ENCODE peak calls at places on chromosomes 4 and X, in seven cellular contexts. M is mammary epithelial cell, L is IMR-90, W is H9, Y is HepG2, J is GM23338, Q is endothelial cell of umbilical vein. Z is an unnamed sample.

GRCh38 chr4:88522702-88523324 is 763 bp downstream of the PYURF start:
- DNase-seq in M (peak; percentile 52), L (peak; percentile 33), W (no peak), Y (peak; percentile 9), J (peak; percentile 41), Q (peak; percentile 54), Z (peak; percentile 65)

GRCh38 chr4:121740796-121741409 is 24.1 kb downstream of the SMIM43 start:
- DNase-seq in M (no peak), L (no peak), W (peak; percentile 63), Y (no peak), J (peak; percentile 67), Q (no peak), Z (no peak)

GRCh38 chr4:79164961-79165610 is 160.8 kb downstream of the NAA11 start:
- DNase-seq in M (no peak), L (no peak), W (no peak), Y (no peak), J (no peak), Q (no peak), Z (no peak)

GRCh38 chr4:5999830-6000365 is 18.3 kb downstream of the C4orf50 start:
- DNase-seq in M (no peak), L (no peak), W (no peak), Y (no peak), J (no peak), Q (no peak), Z (no peak)

GRCh38 chr4:180669637-180670036 is 1573.6 kb upstream of the TENM3 start:
- DNase-seq in M (peak; percentile 8), L (peak; percentile 44), W (no peak), Y (no peak), J (no peak), Q (no peak), Z (peak; percentile 12)

GRCh38 chr4:2340272-2341061 is 78.0 kb downstream of the ZFYVE28 start:
- DNase-seq in M (no peak), L (no peak), W (peak; percentile 27), Y (no peak), J (no peak), Q (no peak), Z (no peak)

GRCh38 chrX:69501433-69501832 is 2.7 kb upstream of the NALF2 start:
- DNase-seq in M (no peak), L (no peak), W (peak; percentile 73), Y (peak; percentile 52), J (peak; percentile 76), Q (no peak), Z (no peak)

GRCh38 chr4:16896871-16897270 is 1.6 kb downstream of the LDB2 start:
- DNase-seq in M (no peak), L (peak; percentile 86), W (no peak), Y (no peak), J (peak; percentile 22), Q (peak; percentile 85), Z (peak; percentile 11)

GRCh38 chrX:38986586-38986985 is 185.3 kb downstream of the MID1IP1 start:
- DNase-seq in M (no peak), L (no peak), W (peak; percentile 33), Y (no peak), J (peak; percentile 35), Q (no peak), Z (no peak)

GRCh38 chrX:125327891-125328290 is 8.2 kb downstream of the TEX13C start:
- DNase-seq in M (no peak), L (no peak), W (no peak), Y (no peak), J (no peak), Q (no peak), Z (no peak)

GRCh38 chrX:84133023-84133422 is 55.0 kb downstream of the RPS6KA6 start:
- DNase-seq in M (no peak), L (peak; percentile 21), W (no peak), Y (no peak), J (no peak), Q (no peak), Z (no peak)

GRCh38 chr4:6494431-6495295 is 22.2 kb upstream of the PPP2R2C start:
- DNase-seq in M (no peak), L (no peak), W (peak; percentile 22), Y (no peak), J (no peak), Q (no peak), Z (no peak)

GRCh38 chr4:98283219-98284199 is 22.3 kb downstream of the RAP1GDS1 start:
- DNase-seq in M (peak; percentile 6), L (peak; percentile 55), W (no peak), Y (peak; percentile 18), J (no peak), Q (no peak), Z (no peak)

GRCh38 chrX:9569875-9570274 is 105.0 kb downstream of the TBL1X start:
- DNase-seq in M (no peak), L (no peak), W (no peak), Y (no peak), J (no peak), Q (no peak), Z (no peak)

GRCh38 chrX:31580726-31581125 is 508.9 kb upstream of the FTHL17 start:
- DNase-seq in M (peak; percentile 56), L (peak; percentile 52), W (no peak), Y (no peak), J (peak; percentile 5), Q (peak; percentile 45), Z (no peak)

GRCh38 chr4:153004106-153004881 is 68.2 kb downstream of the FHDC1 start:
- DNase-seq in M (no peak), L (no peak), W (no peak), Y (no peak), J (no peak), Q (no peak), Z (no peak)

GRCh38 chr4:35559559-35560365 is 684.6 kb downstream of the ARAP2 start:
- DNase-seq in M (peak; percentile 0), L (no peak), W (peak; percentile 31), Y (no peak), J (peak; percentile 48), Q (no peak), Z (no peak)

GRCh38 chrX:111759676-111760075 is 78.7 kb downstream of the ALG13 start:
- DNase-seq in M (no peak), L (no peak), W (no peak), Y (no peak), J (no peak), Q (no peak), Z (no peak)

GRCh38 chrX:111460612-111461011 is 48.6 kb upstream of the DCX start:
- DNase-seq in M (no peak), L (no peak), W (no peak), Y (no peak), J (no peak), Q (no peak), Z (no peak)

DNA sequence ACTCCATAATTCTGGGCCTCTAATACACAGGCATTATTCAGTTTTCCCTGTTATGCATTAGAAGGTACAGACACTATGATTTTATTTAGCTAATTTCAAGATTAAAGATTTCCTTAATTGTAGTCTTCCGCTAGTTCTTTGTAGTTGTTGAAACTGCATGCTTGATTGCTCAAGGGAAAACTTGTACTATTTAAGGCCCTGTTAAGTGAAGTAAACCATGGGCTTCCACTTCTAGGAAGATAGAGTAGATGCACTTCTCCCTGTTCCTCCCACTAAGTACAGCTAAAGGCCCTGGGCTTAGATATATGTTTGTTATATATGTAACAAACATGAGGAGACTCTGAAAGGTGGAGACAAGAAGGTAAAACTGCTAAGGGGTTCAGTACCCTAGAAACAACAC is 215.8 kb upstream of the LEF1 start:
- DNase-seq in M (no peak), L (no peak), W (no peak), Y (no peak), J (no peak), Q (no peak), Z (no peak)
- H2AFZ ChIP-seq in M (no peak overlapping the region), L (no peak overlapping the region), W (no peak overlapping the region), Y (no peak overlapping the region), J (no peak overlapping the region), Q (no peak overlapping the region), Z (no peak overlapping the region)

GRCh38 chrX:37824491-37825224 is 22.7 kb downstream of the DYNLT3 start:
- DNase-seq in M (no peak), L (no peak), W (no peak), Y (no peak), J (no peak), Q (no peak), Z (no peak)
- H2AFZ ChIP-seq in M (no peak overlapping the region), L (no peak overlapping the region), W (no peak overlapping the region), Y (no peak overlapping the region), J (no peak overlapping the region), Q (no peak overlapping the region), Z (no peak overlapping the region)

DNA sequence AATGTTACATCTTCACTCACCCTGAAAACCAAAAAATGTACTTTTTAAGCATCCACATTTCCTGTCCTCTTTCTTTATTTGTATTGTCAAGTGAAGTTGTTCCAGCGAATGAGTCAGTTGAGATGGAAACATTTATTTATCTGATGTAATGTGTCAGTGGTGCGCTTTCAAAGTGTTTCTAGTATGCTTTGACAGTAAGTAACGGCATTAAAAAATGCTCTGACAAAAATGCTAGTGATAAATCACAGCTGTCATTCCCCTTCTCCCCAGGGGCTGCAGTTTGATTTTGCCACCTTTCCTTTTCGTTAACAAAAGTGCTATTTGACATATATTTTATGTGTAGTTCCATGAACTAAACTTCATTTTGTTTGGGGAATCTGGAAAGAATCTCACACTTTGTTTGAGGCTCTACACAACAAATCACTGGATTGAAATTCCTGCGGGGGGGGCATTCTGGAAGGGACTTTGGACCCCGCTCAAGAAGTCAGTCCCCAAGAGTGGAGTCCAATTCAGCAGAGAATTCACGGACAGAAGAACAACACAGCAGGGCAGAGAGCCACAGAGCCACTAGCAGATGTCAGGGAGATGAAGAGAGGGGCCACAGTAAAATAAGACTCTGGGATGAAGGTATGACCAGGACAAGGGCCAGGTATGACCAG is 7.6 kb upstream of the TBC1D19 start:
- DNase-seq in M (no peak), L (peak; percentile 62), W (no peak), Y (peak; percentile 34), J (peak; percentile 9), Q (no peak), Z (peak; percentile 39)
- H2AFZ ChIP-seq in M (no peak overlapping the region), L (no peak overlapping the region), W (no peak overlapping the region), Y (no peak overlapping the region), J (peak overlapping the region; percentile 45), Q (no peak overlapping the region), Z (peak overlapping the region; percentile 33)

GRCh38 chr4:174564529-174564928 is 42.2 kb upstream of the HPGD start:
- DNase-seq in M (no peak), L (no peak), W (no peak), Y (no peak), J (no peak), Q (no peak), Z (no peak)

GRCh38 chr4:174555793-174556630 is 33.7 kb upstream of the HPGD start:
- DNase-seq in M (no peak), L (no peak), W (no peak), Y (no peak), J (no peak), Q (no peak), Z (no peak)

GRCh38 chr4:174563399-174563798 is 41.1 kb upstream of the HPGD start:
- DNase-seq in M (no peak), L (no peak), W (no peak), Y (no peak), J (peak; percentile 21), Q (no peak), Z (no peak)

GRCh38 chr4:174561556-174561955 is 39.3 kb upstream of the HPGD start:
- DNase-seq in M (no peak), L (no peak), W (no peak), Y (no peak), J (peak; percentile 27), Q (no peak), Z (no peak)

DNA sequence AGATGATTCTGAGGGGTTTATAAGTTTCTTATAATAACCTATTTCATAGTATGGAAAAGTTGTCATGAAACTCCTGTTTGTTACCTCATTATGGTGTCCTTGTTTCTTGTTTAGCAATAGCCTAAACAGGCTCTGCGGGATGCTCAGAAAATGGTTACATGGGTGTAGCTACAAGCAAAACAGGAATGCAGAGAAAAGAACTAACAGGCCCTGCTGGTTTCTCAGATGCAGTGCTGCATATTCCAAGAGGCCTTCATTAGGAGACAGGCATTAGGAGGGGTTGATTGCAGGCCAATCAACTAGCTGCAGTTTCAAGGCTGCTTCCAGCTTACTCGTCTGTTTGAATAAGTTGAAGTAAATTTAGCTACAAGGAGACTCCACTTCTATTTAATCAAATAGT is 37.6 kb upstream of the HPGD start:
- DNase-seq in M (no peak), L (no peak), W (peak; percentile 45), Y (no peak), J (peak; percentile 51), Q (no peak), Z (peak; percentile 10)
- H2AFZ ChIP-seq in M (no peak overlapping the region), L (no peak overlapping the region), W (no peak overlapping the region), Y (no peak overlapping the region), J (peak overlapping the region; percentile 1), Q (no peak overlapping the region), Z (peak overlapping the region; percentile 14)